ENCODE peak calls at places on chromosomes 1 and 21, in nine cellular contexts. L, Z, H, R, E, K, D, M and A are unnamed samples.

GRCh38 chr21:15005391-15005790 is 59.4 kb downstream of the NRIP1 start:
- DNase-seq in L (peak), Z (no peak), H (no peak), R (peak), E (peak), K (no peak), D (no peak), M (no peak), A (no peak)

GRCh38 chr1:175554586-175554985 is 188.8 kb downstream of the TNR start:
- DNase-seq in L (no peak), Z (no peak), H (no peak), R (peak), E (no peak), K (no peak), D (no peak), M (peak), A (no peak)

GRCh38 chr1:3807769-3808168 is 11.5 kb upstream of the LRRC47 start:
- DNase-seq in L (no peak), Z (no peak), H (no peak), R (no peak), E (no peak), K (no peak), D (no peak), M (no peak), A (no peak)

GRCh38 chr1:214700381-214700780 is 97.4 kb downstream of the CENPF start:
- DNase-seq in L (peak), Z (no peak), H (no peak), R (no peak), E (no peak), K (no peak), D (no peak), M (no peak), A (no peak)

GRCh38 chr1:62608905-62609304 is 11.6 kb downstream of the ANGPTL3 start:
- DNase-seq in L (no peak), Z (no peak), H (no peak), R (no peak), E (no peak), K (no peak), D (no peak), M (no peak), A (no peak)

GRCh38 chr1:1020415-1021009 is 592 bp downstream of the AGRN start:
- DNase-seq in L (peak), Z (no peak), H (no peak), R (peak), E (no peak), K (peak), D (peak), M (no peak), A (no peak)

GRCh38 chr1:68232354-68233148 is at the start of gene WLS:
- DNase-seq in L (peak), Z (peak), H (no peak), R (peak), E (no peak), K (peak), D (peak), M (peak), A (peak)

GRCh38 chr21:44199448-44199847 is 41.3 kb downstream of the ICOSLG start:
- DNase-seq in L (no peak), Z (no peak), H (no peak), R (peak), E (no peak), K (no peak), D (no peak), M (no peak), A (no peak)

GRCh38 chr1:63888984-63889383 is 115.2 kb downstream of the ROR1 start:
- DNase-seq in L (no peak), Z (peak), H (no peak), R (no peak), E (no peak), K (no peak), D (peak), M (peak), A (no peak)

GRCh38 chr1:111515291-111516007 is 12.0 kb upstream of the ADORA3 start:
- DNase-seq in L (no peak), Z (no peak), H (no peak), R (no peak), E (no peak), K (peak), D (peak), M (peak), A (peak)

GRCh38 chr1:109850194-109850593 is 60.5 kb upstream of the CSF1 start:
- DNase-seq in L (no peak), Z (no peak), H (no peak), R (no peak), E (no peak), K (peak), D (no peak), M (no peak), A (no peak)

GRCh38 chr1:153348511-153349362 is at the start of gene PGLYRP4:
- DNase-seq in L (no peak), Z (no peak), H (no peak), R (peak), E (no peak), K (no peak), D (no peak), M (peak), A (no peak)

GRCh38 chr1:246476771-246477170 is 30.3 kb downstream of the SMYD3 start:
- DNase-seq in L (no peak), Z (no peak), H (no peak), R (no peak), E (no peak), K (no peak), D (no peak), M (no peak), A (no peak)

GRCh38 chr1:99173282-99173681 is 91.0 kb upstream of the PLPPR4 start:
- DNase-seq in L (no peak), Z (no peak), H (no peak), R (no peak), E (no peak), K (no peak), D (peak), M (no peak), A (no peak)

GRCh38 chr1:33047839-33048305 is 11.2 kb upstream of the AK2 start:
- DNase-seq in L (no peak), Z (no peak), H (no peak), R (no peak), E (no peak), K (no peak), D (peak), M (peak), A (no peak)

GRCh38 chr21:42513151-42513984 is at the start of gene SLC37A1:
- DNase-seq in L (peak), Z (no peak), H (peak), R (peak), E (peak), K (peak), D (peak), M (no peak), A (no peak)

GRCh38 chr1:52055066-52055853 is at the start of gene TXNDC12:
- DNase-seq in L (peak), Z (peak), H (peak), R (peak), E (peak), K (peak), D (peak), M (peak), A (peak)

GRCh38 chr1:94411217-94411616 is 7.0 kb upstream of the ABCD3 start:
- DNase-seq in L (no peak), Z (no peak), H (no peak), R (no peak), E (no peak), K (no peak), D (no peak), M (no peak), A (no peak)

GRCh38 chr1:81430955-81431646 is 369.6 kb upstream of the ADGRL2 start:
- DNase-seq in L (no peak), Z (no peak), H (no peak), R (peak), E (no peak), K (no peak), D (peak), M (no peak), A (no peak)

GRCh38 chr1:89633103-89633744 is at the start of gene LRRC8C:
- DNase-seq in L (peak), Z (no peak), H (peak), R (no peak), E (peak), K (peak), D (peak), M (peak), A (peak)

GRCh38 chr1:92961131-92961895 is at the start of gene DIPK1A:
- DNase-seq in L (peak), Z (no peak), H (peak), R (peak), E (peak), K (peak), D (peak), M (peak), A (peak)

GRCh38 chr1:145978860-145979745 is 14.6 kb downstream of the POLR3GL start:
- DNase-seq in L (peak), Z (peak), H (peak), R (peak), E (peak), K (peak), D (peak), M (peak), A (peak)

GRCh38 chr1:167450843-167451242 is 67.5 kb downstream of the CD247 start:
- DNase-seq in L (no peak), Z (no peak), H (no peak), R (no peak), E (no peak), K (no peak), D (no peak), M (no peak), A (no peak)

GRCh38 chr1:220485131-220485530 is 42.8 kb upstream of the MARK1 start:
- DNase-seq in L (no peak), Z (no peak), H (no peak), R (peak), E (no peak), K (no peak), D (no peak), M (no peak), A (no peak)

GRCh38 chr1:54342764-54343687 is 63.2 kb downstream of the SSBP3 start:
- DNase-seq in L (no peak), Z (no peak), H (no peak), R (peak), E (no peak), K (no peak), D (no peak), M (no peak), A (no peak)

GRCh38 chr21:36926989-36927695 is 39.3 kb downstream of the HLCS start:
- DNase-seq in L (no peak), Z (no peak), H (no peak), R (no peak), E (no peak), K (no peak), D (no peak), M (no peak), A (no peak)

GRCh38 chr1:99228153-99228552 is 36.1 kb upstream of the PLPPR4 start:
- DNase-seq in L (no peak), Z (no peak), H (no peak), R (no peak), E (no peak), K (no peak), D (no peak), M (no peak), A (no peak)

GRCh38 chr1:40469327-40469726 is 7.8 kb upstream of the ZFP69 start:
- DNase-seq in L (no peak), Z (no peak), H (no peak), R (no peak), E (no peak), K (no peak), D (no peak), M (no peak), A (no peak)

GRCh38 chr1:181038399-181038873 is 4.7 kb downstream of the MR1 start:
- DNase-seq in L (peak), Z (no peak), H (peak), R (peak), E (peak), K (peak), D (peak), M (peak), A (peak)

GRCh38 chr1:36306210-36306901 is at the start of gene SH3D21:
- DNase-seq in L (peak), Z (no peak), H (no peak), R (peak), E (no peak), K (peak), D (no peak), M (peak), A (no peak)

GRCh38 chr21:42043961-42044360 is 27.2 kb upstream of the UMODL1 start:
- DNase-seq in L (no peak), Z (no peak), H (no peak), R (no peak), E (no peak), K (no peak), D (no peak), M (no peak), A (no peak)

GRCh38 chr1:53593758-53594380 is 134.7 kb downstream of the DMRTB1 start:
- DNase-seq in L (peak), Z (no peak), H (no peak), R (peak), E (no peak), K (no peak), D (no peak), M (no peak), A (no peak)

GRCh38 chr1:39305555-39305954 is 101.1 kb downstream of the MACF1 start:
- DNase-seq in L (no peak), Z (no peak), H (no peak), R (no peak), E (no peak), K (no peak), D (no peak), M (no peak), A (no peak)

GRCh38 chr21:38236232-38236631 is 20.6 kb upstream of the KCNJ15 start:
- DNase-seq in L (no peak), Z (no peak), H (no peak), R (no peak), E (no peak), K (no peak), D (no peak), M (no peak), A (peak)
- TF ChIP-seq CTCF in L (peak), Z (peak), H (no peak), R (peak), E (no peak), K (no peak), D (peak), M (peak), A (peak)

DNA sequence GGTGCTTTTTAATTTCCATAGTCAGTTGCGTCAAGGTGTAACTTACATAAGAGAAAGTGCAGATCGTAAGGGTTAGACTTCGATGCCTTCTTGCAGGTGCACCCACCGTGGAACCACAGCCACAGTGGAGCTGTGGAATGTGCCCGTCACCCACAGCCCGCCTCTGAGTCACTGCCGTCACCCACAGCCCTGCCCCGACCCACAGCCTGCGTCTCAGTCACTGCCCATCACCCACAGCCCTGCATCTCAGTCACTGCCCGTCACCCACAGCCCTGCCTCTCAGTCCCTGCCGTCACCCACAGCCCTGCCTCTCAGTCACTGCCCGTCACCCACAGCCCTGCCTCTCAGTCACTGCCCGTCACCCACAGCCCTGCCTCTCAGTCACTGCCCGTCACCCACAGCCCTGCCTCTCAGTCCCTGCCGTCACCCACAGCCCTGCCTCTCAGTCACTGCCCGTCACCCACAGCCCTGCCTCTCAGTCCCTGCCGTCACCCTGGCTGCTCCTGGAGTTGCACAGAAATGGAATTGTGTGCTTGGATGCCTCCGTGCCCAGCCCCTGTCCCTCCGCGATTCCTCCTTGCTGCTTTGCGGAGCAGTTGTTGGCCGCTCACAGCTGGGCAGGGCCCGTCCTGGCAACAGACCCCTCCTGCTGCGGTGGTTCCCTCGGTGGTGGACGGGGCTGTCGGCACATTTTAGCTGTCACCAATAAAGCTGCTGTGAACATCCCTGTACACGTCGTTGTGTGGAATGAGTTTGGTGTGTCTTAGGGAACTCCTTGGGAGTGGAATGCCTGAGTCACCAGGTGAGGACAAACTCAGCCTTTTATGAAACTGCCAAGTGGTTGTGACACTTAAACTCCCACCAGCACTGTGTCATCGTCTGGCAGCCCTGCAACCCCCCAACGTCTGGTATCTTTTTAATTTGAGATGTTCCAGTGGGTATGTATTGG is 44.9 kb upstream of the COL6A2 start:
- DNase-seq in L (no peak), Z (no peak), H (no peak), R (no peak), E (no peak), K (no peak), D (peak), M (peak), A (peak)
- H3K27ac ChIP-seq in L (peak), Z (peak), H (no peak), R (no peak), E (no peak), K (no peak), D (peak), M (no peak), A (peak)

DNA sequence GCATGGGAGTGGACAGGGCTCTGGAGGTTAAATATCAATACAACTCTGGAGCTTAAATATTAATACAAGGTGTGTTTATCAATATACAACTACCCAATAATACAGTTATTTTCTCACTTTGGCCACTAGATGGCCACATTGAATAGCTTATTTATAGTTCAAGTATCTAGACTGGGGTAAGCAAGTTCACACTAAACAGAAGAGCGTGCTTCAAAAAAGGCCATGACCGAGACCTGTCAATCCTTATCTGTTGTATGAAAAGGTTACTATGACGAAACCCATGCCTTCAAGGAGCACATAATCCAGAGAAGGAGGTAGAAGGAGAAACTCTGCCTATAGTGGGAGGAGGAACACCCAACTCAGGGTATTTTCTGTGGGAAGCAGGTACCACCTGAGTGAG is 29.1 kb downstream of the CHML start:
- DNase-seq in L (peak), Z (no peak), H (no peak), R (no peak), E (no peak), K (peak), D (peak), M (peak), A (peak)
- TF ChIP-seq CTCF in L (peak), Z (peak), H (peak), R (peak), E (peak), K (peak), D (peak), M (peak), A (peak)

GRCh38 chr21:45980697-45981096 is 873 bp upstream of the COL6A1 start:
- DNase-seq in L (no peak), Z (no peak), H (no peak), R (no peak), E (no peak), K (no peak), D (no peak), M (no peak), A (no peak)
- H3K27ac ChIP-seq in L (no peak), Z (peak), H (no peak), R (peak), E (no peak), K (peak), D (peak), M (no peak), A (peak)

GRCh38 chr1:204883405-204883804 is 12.7 kb downstream of the NFASC start:
- DNase-seq in L (no peak), Z (no peak), H (no peak), R (no peak), E (no peak), K (no peak), D (no peak), M (no peak), A (no peak)
- TF ChIP-seq CTCF in L (no peak), Z (no peak), H (no peak), R (no peak), E (no peak), K (no peak), D (no peak), M (no peak), A (no peak)

GRCh38 chr1:183870351-183871077 is 65.6 kb downstream of the RGL1 start:
- DNase-seq in L (no peak), Z (no peak), H (no peak), R (no peak), E (no peak), K (no peak), D (peak), M (no peak), A (peak)
- H3K27ac ChIP-seq in L (peak), Z (no peak), H (no peak), R (no peak), E (no peak), K (no peak), D (peak), M (no peak), A (peak)

GRCh38 chr1:197928849-197929336 is 11.7 kb downstream of the LHX9 start:
- DNase-seq in L (no peak), Z (no peak), H (no peak), R (peak), E (no peak), K (no peak), D (no peak), M (no peak), A (no peak)
- TF ChIP-seq CTCF in L (no peak), Z (no peak), H (no peak), R (no peak), E (no peak), K (no peak), D (no peak), M (no peak), A (no peak)

GRCh38 chr1:20119351-20119750 is at the start of gene PLA2G2D:
- DNase-seq in L (no peak), Z (no peak), H (no peak), R (no peak), E (no peak), K (no peak), D (no peak), M (no peak), A (no peak)

GRCh38 chr1:20114021-20114648 is 5.2 kb downstream of the PLA2G2D start:
- DNase-seq in L (no peak), Z (no peak), H (no peak), R (no peak), E (no peak), K (no peak), D (no peak), M (no peak), A (no peak)

GRCh38 chr1:20112279-20113000 is 6.9 kb downstream of the PLA2G2D start:
- DNase-seq in L (no peak), Z (no peak), H (no peak), R (no peak), E (no peak), K (no peak), D (peak), M (peak), A (no peak)

GRCh38 chr1:20115916-20116315 is 3.4 kb downstream of the PLA2G2D start:
- DNase-seq in L (no peak), Z (no peak), H (no peak), R (no peak), E (no peak), K (no peak), D (no peak), M (no peak), A (no peak)

GRCh38 chr1:20115479-20115878 is 3.9 kb downstream of the PLA2G2D start:
- DNase-seq in L (no peak), Z (no peak), H (no peak), R (no peak), E (no peak), K (no peak), D (no peak), M (no peak), A (no peak)
- H3K27ac ChIP-seq in L (no peak), Z (no peak), H (no peak), R (no peak), E (no peak), K (no peak), D (no peak), M (no peak), A (no peak)

GRCh38 chr1:183023146-183023600 is at the start of gene LAMC1:
- DNase-seq in L (peak), Z (peak), H (no peak), R (peak), E (no peak), K (peak), D (peak), M (peak), A (peak)

GRCh38 chr1:183022202-183023145 is 746 bp upstream of the LAMC1 start:
- DNase-seq in L (peak), Z (peak), H (no peak), R (peak), E (no peak), K (peak), D (peak), M (peak), A (peak)

GRCh38 chr1:183019126-183019740 is 4.0 kb upstream of the LAMC1 start:
- DNase-seq in L (no peak), Z (no peak), H (no peak), R (no peak), E (no peak), K (no peak), D (peak), M (peak), A (no peak)

GRCh38 chr1:183021405-183022201 is 1.6 kb upstream of the LAMC1 start:
- DNase-seq in L (no peak), Z (no peak), H (no peak), R (no peak), E (no peak), K (no peak), D (no peak), M (no peak), A (no peak)

GRCh38 chr1:183019860-183020259 is 3.4 kb upstream of the LAMC1 start:
- DNase-seq in L (no peak), Z (no peak), H (no peak), R (no peak), E (no peak), K (no peak), D (peak), M (peak), A (no peak)
- TF ChIP-seq CTCF in L (peak), Z (peak), H (no peak), R (peak), E (no peak), K (peak), D (no peak), M (no peak), A (peak)

GRCh38 chr1:207897188-207897587 is 13.7 kb downstream of the CD34 start:
- DNase-seq in L (peak), Z (no peak), H (no peak), R (peak), E (no peak), K (no peak), D (no peak), M (no peak), A (no peak)
- H3K27ac ChIP-seq in L (no peak), Z (no peak), H (no peak), R (no peak), E (no peak), K (no peak), D (no peak), M (no peak), A (no peak)